ENCODE peak calls at places on chromosomes 16 and 17, in seven cellular contexts. T is HCT116; N is esophagus squamous epithelium; H is ascending aorta; L is heart right ventricle; S is CD8-positive, alpha-beta T cell; M is AG04450. R is an unnamed sample.

GRCh38 chr16:89246383-89246902 is 28.9 kb downstream of the ZNF778 start:
- DNase-seq in T (no peak), S (no peak), M (no peak), L (no peak), H (no peak), N (no peak), R (no peak)

GRCh38 chr16:3689731-3690130 is 27.6 kb downstream of the TRAP1 start:
- DNase-seq in L (no peak), S (no peak), M (no peak), N (no peak), H (no peak), T (no peak), R (no peak)

GRCh38 chr17:45261577-45262515 is at the start of gene SPATA32:
- DNase-seq in T (no peak), S (peak), M (no peak), H (no peak), N (no peak), L (peak), R (no peak)

GRCh38 chr16:72105978-72106377 is 12.3 kb downstream of the DHX38 start:
- DNase-seq in H (no peak), T (no peak), M (no peak), S (peak), N (no peak), L (no peak), R (no peak)

GRCh38 chr17:68777243-68777855 is 176.2 kb upstream of the FAM20A start:
- DNase-seq in S (no peak), H (peak), M (peak), N (no peak), T (peak), L (peak), R (peak)

GRCh38 chr16:22186517-22186916 is 19.6 kb upstream of the EEF2K start:
- DNase-seq in T (no peak), N (no peak), L (no peak), S (no peak), M (no peak), H (no peak), R (no peak)

GRCh38 chr17:72122002-72122310 is 1.1 kb downstream of the SOX9 start:
- DNase-seq in T (no peak), S (no peak), L (no peak), N (no peak), M (no peak), H (no peak), R (peak)

GRCh38 chr17:27245230-27245696 is 48.7 kb upstream of the WSB1 start:
- DNase-seq in M (peak), N (peak), H (peak), L (peak), S (peak), T (peak), R (peak)

GRCh38 chr17:4788807-4789700 is at the start of gene GLTPD2:
- DNase-seq in L (no peak), S (no peak), M (no peak), N (no peak), T (no peak), H (no peak), R (peak)

GRCh38 chr16:25875956-25876608 is 184.3 kb downstream of the HS3ST4 start:
- DNase-seq in S (no peak), H (no peak), L (no peak), T (no peak), M (no peak), N (no peak), R (no peak)

GRCh38 chr17:1029196-1029911 is 32.4 kb downstream of the TIMM22 start:
- DNase-seq in L (no peak), H (peak), S (no peak), M (no peak), T (no peak), N (no peak), R (peak)

GRCh38 chr16:15775209-15775608 is 81.6 kb downstream of the MYH11 start:
- DNase-seq in L (no peak), N (no peak), H (no peak), M (no peak), S (no peak), T (peak), R (peak)

GRCh38 chr17:76640550-76641380 is 2.8 kb downstream of the ST6GALNAC1 start:
- DNase-seq in T (no peak), N (no peak), H (no peak), L (no peak), S (no peak), M (no peak), R (no peak)

DNA sequence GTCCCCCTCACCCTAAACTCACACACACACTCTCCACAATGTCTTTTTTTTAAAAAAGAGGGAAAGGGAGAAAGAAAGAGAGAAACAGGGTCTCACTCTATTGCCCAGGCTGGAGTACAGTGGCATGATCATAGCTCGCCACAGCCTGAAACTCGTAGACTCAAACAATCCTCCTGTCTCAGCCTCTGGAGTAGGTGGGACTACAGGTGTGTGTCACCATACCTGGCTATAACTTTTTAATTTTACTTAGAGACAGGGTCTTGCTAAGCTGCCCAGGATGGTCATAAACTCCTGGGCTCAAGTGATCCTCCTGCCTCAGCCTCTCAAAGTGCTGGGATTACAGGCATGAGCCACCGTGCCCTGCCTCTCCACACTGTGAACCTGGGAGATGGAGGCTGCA is 24.9 kb downstream of the LITAF start:
- DNase-seq in H (no peak), M (no peak), T (no peak), N (no peak), L (no peak), S (no peak), R (no peak)
- TF ChIP-seq CTCF in H (no peak), M (no peak), T (no peak), N (no peak), L (no peak), S (no peak), R (no peak)

GRCh38 chr17:48970224-48970623 is 1.8 kb upstream of the GIP start:
- DNase-seq in H (no peak), L (no peak), N (no peak), S (no peak), T (no peak), M (no peak), R (no peak)

GRCh38 chr17:48972749-48973097 is 4.3 kb upstream of the GIP start:
- DNase-seq in S (no peak), M (no peak), H (no peak), L (no peak), N (no peak), T (no peak), R (no peak)

GRCh38 chr17:48970865-48971687 is 2.7 kb upstream of the GIP start:
- DNase-seq in T (no peak), M (no peak), L (no peak), S (no peak), H (no peak), N (no peak), R (no peak)

DNA sequence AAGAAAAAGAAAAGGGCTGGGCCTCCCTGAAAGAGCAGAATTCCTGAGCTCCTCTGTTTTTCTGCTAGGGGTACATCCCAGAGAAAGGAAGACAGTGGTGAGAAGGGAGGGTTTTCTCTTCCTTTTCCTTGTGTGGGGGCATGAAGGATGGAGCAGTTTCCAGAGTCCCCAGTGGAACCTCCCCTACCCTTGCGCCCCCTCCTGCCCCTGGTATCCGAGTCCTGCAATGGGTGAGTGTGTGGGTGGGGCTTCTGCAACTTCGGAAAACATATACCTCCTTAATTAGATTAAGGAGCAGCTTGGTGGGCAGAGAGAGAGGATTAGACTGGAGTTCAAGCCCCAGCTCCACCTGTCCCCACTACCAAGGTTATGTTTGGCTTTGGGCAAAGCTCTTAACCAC is 5.4 kb upstream of the GIP start:
- DNase-seq in H (no peak), T (no peak), S (no peak), N (no peak), M (no peak), L (no peak), R (no peak)
- H3K27ac ChIP-seq in H (no peak), T (no peak), S (no peak), N (no peak), M (no peak), L (no peak), R (peak)

DNA sequence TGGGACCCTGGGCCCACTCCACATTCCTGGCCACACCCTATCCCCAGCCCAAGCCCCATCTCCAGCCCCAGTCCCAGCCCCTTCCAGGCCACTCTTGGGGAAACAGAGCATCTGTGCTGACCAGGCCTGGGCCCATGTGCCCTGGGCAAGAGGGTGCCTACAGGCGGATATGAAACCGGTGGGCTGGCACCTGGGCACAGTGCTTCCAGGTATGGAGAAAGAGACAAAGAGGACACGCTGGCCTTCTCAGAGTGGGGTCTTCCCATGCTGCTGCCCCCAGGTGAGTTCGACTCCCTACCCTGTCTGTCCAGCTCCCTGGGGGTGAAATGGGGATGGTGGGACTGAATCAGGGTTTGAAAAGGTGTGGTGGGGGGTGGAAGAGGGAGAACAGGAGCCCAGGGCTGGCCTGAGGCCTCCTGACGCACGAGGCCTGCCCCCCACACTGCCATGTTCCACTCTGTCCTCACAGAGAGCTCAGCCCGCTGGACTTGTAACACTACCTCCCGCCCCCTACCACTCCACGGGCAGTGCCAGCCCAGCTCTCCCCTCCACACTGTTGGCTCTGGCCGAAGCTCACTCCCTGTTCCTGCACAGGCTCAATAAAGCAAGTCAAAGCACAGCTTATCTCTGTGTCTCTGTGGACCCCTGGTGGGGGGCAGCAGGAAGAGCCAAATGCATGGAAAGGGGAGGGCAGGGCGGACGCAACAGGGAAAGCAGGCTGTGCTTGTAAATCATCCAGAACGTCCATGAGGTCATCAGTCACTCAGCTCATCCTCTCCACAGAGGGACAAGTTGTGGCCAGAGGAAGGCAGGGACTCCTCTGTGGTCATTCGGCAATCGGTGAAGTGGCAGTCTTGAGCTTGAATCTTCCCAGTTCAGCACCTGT is 71.1 kb upstream of the TMEM97 start:
- DNase-seq in M (no peak), N (no peak), T (no peak), S (no peak), L (no peak), H (no peak), R (no peak)
- TF ChIP-seq CTCF in M (peak), N (no peak), T (no peak), S (no peak), L (no peak), H (no peak), R (no peak)

GRCh38 chr17:11999715-12000114 is 2.4 kb upstream of the ZNF18 start:
- DNase-seq in M (no peak), T (no peak), H (no peak), L (no peak), N (no peak), S (no peak), R (no peak)

GRCh38 chr17:11996722-11997146 is 541 bp downstream of the ZNF18 start:
- DNase-seq in M (no peak), T (peak), S (no peak), N (peak), H (peak), L (no peak), R (peak)

GRCh38 chr17:11997147-11997971 is at the start of gene ZNF18:
- DNase-seq in M (peak), S (peak), H (peak), L (peak), T (peak), N (peak), R (peak)

DNA sequence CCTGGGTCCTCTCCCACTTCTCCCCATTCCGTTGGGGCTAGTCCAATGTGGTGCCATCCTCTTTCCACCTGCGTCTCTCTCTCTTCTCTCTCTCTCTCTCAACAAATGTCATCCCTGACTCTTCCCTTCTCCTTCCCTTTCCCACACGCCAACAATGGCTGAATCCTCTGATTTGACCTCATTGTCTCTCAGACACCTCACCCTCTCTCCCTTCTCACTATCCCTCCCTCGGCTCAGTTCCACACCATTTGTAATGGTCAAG is 628 bp upstream of the ZNF18 start:
- DNase-seq in H (no peak), S (peak), N (no peak), T (no peak), M (no peak), L (no peak), R (no peak)
- H3K27ac ChIP-seq in H (peak), S (peak), N (peak), T (peak), M (peak), L (peak), R (peak)

DNA sequence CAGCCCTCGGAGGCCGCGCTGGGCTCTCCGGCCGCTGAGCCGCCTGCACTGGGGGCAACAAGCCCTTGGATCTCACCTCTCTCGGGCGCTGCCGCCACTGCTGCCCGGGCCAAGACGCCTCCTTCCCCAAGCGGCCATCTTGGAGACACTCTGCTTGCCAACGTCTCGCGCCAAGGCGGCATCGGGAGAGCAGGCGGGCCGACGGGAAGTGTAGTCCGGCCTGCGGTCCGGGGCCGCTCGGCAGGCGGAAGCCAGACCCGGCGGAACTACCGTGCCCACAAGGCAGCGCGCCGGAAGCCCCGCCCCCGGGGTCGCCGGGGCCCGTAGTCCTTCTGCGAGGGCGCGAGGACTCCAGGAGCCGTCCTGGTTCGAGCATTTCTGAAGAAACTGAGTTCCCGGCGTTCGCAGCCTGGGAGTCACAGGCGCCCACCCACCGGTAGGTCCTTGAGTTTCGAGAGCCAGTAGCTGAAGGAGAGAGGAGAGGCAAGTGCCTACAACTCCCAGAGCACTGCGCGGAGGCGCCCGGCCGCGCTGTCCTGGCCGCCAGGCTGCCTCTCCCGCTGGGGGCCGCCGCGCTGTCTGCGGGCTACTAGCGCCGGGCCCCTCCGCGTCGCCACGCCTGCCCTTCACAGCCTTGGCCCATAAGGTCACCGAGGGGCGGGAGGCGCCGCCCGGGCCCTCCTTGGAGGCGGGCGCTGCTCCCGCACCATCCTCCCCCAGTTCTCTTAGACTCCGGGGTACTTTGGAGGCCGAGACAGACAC is at the start of gene TMEM11:
- DNase-seq in N (peak), S (peak), L (peak), H (peak), M (peak), T (peak), R (peak)
- TF ChIP-seq CTCF in N (no peak), S (peak), L (peak), H (no peak), M (no peak), T (no peak), R (no peak)

GRCh38 chr17:35801583-35802224 is 6.3 kb upstream of the MMP28 start:
- DNase-seq in S (peak), H (peak), M (no peak), N (no peak), T (no peak), L (peak), R (no peak)
- H3K27ac ChIP-seq in S (no peak), H (peak), M (no peak), N (peak), T (no peak), L (peak), R (peak)

DNA sequence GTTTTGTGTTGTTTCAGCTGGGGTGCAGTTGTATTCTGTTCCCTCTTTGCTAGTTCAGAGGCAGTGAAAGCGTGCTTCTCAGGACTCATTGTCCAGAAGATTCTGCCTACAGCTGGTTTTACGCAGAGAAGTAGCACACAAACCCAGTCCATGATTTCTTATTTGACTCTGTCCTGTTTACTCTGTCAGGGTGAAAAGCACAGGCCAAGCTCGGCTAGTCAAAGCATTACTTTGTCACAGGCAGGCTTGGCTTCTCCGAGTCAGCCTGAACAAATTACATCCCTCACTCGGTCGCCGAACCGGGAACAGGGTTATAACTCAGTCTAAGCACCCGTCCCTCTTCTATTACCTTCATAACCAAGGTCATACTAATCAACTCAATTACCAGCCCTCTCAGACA is 435.0 kb downstream of the MAF start:
- DNase-seq in H (no peak), S (no peak), T (no peak), N (no peak), M (no peak), L (no peak), R (no peak)
- TF ChIP-seq CTCF in H (no peak), S (no peak), T (no peak), N (no peak), M (no peak), L (no peak), R (no peak)

GRCh38 chr16:84986879-84987278 is 24.5 kb downstream of the ZDHHC7 start:
- DNase-seq in H (no peak), L (no peak), T (no peak), N (no peak), S (no peak), M (no peak), R (no peak)

GRCh38 chr16:84983308-84983707 is 28.0 kb downstream of the ZDHHC7 start:
- DNase-seq in M (no peak), L (no peak), S (no peak), N (no peak), T (no peak), H (no peak), R (no peak)

GRCh38 chr16:84982434-84982833 is 28.9 kb downstream of the ZDHHC7 start:
- DNase-seq in N (no peak), M (no peak), S (peak), T (no peak), H (no peak), L (no peak), R (no peak)

GRCh38 chr16:84986102-84986501 is 25.2 kb downstream of the ZDHHC7 start:
- DNase-seq in L (no peak), H (no peak), T (no peak), N (no peak), M (no peak), S (no peak), R (no peak)

GRCh38 chr16:84985079-84986065 is 26.0 kb downstream of the ZDHHC7 start:
- DNase-seq in N (no peak), H (no peak), S (no peak), M (peak), T (no peak), L (no peak), R (peak)
- H3K27ac ChIP-seq in N (peak), H (no peak), S (no peak), M (peak), T (peak), L (no peak), R (peak)

R was measured in RWPE1.